ENCODE peak calls at places on chromosomes 16 and 17, in six cellular contexts. F is lower lobe of right lung; G is CD8-positive, alpha-beta memory T cell; E is bronchial epithelial cell; A is endodermal cell; D is ovary. L is an unnamed sample.

GRCh38 chr17:28180449-28180848 is 138.0 kb downstream of the NLK start:
- DNase-seq in E (no peak), D (no peak), G (no peak), F (no peak), A (no peak), L (no peak)

GRCh38 chr16:31474173-31474714 is 2.3 kb downstream of the TGFB1I1 start:
- DNase-seq in D (no peak), G (no peak), A (no peak), E (no peak), F (no peak), L (peak)

GRCh38 chr16:19884021-19884485 is 595 bp downstream of the GPRC5B start:
- DNase-seq in A (peak), E (no peak), D (peak), F (peak), G (peak), L (no peak)

GRCh38 chr16:71681360-71681759 is 43.1 kb downstream of the PHLPP2 start:
- DNase-seq in E (no peak), A (no peak), D (no peak), F (no peak), G (no peak), L (no peak)

GRCh38 chr16:15509051-15509592 is 74.7 kb downstream of the BMERB1 start:
- DNase-seq in A (peak), E (no peak), D (no peak), G (peak), F (no peak), L (no peak)

GRCh38 chr17:44318077-44318892 is 6.3 kb downstream of the SLC25A39 start:
- DNase-seq in D (no peak), G (no peak), E (no peak), F (no peak), A (no peak), L (no peak)

GRCh38 chr17:76542566-76542971 is 2.7 kb downstream of the PRCD start:
- DNase-seq in A (no peak), F (no peak), D (no peak), G (no peak), E (no peak), L (no peak)

GRCh38 chr17:57662644-57663308 is 82.3 kb downstream of the CCDC182 start:
- DNase-seq in D (peak), F (peak), G (no peak), E (peak), A (peak), L (peak)

GRCh38 chr16:68658974-68659360 is 13.9 kb downstream of the CDH3 start:
- DNase-seq in D (no peak), F (no peak), G (no peak), E (no peak), A (no peak), L (no peak)

GRCh38 chr16:11256657-11257130 is 690 bp upstream of the SOCS1 start:
- DNase-seq in A (peak), G (no peak), D (no peak), F (peak), E (no peak), L (no peak)

GRCh38 chr17:41917192-41917591 is 1.6 kb downstream of the ACLY start:
- DNase-seq in E (peak), G (no peak), D (no peak), A (no peak), F (no peak), L (no peak)
- H3K4me3 ChIP-seq in E (peak), G (no peak), D (no peak), A (peak), F (peak), L (peak)

GRCh38 chr16:28822520-28823290 is at the start of gene ATXN2L:
- DNase-seq in D (peak), A (peak), G (peak), E (peak), F (peak), L (peak)

GRCh38 chr16:28823291-28823718 is 506 bp downstream of the ATXN2L start:
- DNase-seq in F (peak), E (no peak), D (no peak), A (no peak), G (no peak), L (no peak)

GRCh38 chr16:28823719-28824547 is 1.1 kb downstream of the ATXN2L start:
- DNase-seq in F (peak), G (peak), E (peak), D (peak), A (peak), L (peak)

GRCh38 chr16:28824548-28824973 is 1.8 kb downstream of the ATXN2L start:
- DNase-seq in D (no peak), E (no peak), G (no peak), A (no peak), F (no peak), L (no peak)

DNA sequence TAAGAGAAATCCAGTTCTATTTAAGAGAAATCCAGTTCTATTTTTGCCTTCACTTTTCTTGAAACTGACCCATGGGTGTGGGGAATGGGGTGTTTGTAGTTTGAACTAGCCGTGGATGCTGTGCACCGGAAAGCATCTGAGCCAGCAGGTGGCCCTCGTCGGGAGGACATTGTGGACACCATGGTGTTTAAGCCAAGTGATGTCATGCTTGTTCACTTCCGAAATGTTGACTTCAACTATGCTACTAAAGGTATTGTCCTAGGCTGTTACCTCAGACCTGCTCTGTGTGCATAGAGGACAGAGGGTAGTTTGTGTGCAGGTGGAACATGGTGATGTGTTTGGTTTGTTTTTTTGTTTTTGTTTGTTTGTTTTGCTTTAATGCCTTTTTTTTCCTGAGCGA is 3.3 kb downstream of the ATXN2L start:
- DNase-seq in G (no peak), A (no peak), F (no peak), E (peak), D (no peak), L (no peak)
- H3K4me3 ChIP-seq in G (no peak), A (peak), F (no peak), E (no peak), D (no peak), L (peak)

DNA sequence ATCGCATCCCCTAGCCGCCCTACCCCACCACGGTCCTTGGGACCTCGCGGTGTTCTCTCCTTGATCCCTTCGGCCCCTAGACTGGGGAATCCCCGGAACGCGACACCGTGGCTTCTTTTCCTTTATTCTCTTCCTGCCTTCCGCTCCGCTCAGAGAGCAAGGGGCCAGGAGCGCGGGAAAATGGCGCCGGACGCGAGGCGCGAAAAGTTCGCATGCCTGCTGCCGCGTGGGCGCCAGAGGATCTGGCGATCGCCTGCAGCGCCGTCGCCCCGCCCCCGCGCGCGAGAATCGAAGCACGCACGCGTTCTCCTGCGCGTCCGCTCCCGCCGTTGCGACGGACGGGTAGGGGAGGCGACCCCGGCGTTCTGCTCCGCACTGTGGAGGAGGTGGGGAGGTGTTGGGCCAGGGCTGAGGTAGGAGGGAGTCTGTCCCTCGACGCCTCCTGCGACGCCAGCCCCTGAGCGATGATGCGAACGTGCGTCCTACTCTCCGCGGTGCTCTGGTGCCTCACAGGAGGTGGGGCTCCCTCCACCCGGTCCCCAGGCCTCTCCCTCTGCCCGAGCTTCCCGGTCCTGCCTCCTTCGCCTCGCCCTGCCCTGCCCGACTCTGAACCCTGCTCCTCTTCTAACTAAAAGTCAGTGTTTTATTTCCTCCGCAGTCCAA is at the start of gene ZPBP2:
- DNase-seq in G (peak), A (peak), E (no peak), D (no peak), F (no peak), L (no peak)
- H3K4me3 ChIP-seq in G (peak), A (no peak), E (no peak), D (no peak), F (peak), L (no peak)

GRCh38 chr16:87464691-87465300 is 28.0 kb downstream of the ZCCHC14 start:
- DNase-seq in D (peak), F (peak), G (no peak), A (no peak), E (peak), L (peak)
- H3K4me3 ChIP-seq in D (peak), F (peak), G (peak), A (no peak), E (no peak), L (peak)

DNA sequence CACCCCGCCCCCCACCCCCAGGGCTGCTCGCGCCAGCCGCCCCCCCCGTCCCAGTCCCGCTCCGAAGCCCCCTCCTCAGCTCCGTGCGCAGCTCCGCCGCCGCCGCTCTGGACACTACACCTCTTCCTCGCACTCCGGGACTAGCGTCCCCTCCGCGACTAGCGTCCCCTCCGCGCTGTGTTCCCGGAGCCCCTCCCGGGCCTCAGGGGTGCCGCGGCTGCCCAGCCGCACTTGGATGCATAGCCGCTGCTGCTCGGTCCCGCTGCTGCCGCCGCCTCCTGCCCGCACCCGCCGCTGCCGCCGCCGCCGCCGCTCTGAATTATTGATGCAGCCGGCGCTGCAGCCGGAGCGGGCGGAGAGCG is at the start of gene CBLN1:
- DNase-seq in D (no peak), F (no peak), A (no peak), G (no peak), E (no peak), L (no peak)
- H3K4me3 ChIP-seq in D (peak), F (peak), A (peak), G (no peak), E (peak), L (no peak)

DNA sequence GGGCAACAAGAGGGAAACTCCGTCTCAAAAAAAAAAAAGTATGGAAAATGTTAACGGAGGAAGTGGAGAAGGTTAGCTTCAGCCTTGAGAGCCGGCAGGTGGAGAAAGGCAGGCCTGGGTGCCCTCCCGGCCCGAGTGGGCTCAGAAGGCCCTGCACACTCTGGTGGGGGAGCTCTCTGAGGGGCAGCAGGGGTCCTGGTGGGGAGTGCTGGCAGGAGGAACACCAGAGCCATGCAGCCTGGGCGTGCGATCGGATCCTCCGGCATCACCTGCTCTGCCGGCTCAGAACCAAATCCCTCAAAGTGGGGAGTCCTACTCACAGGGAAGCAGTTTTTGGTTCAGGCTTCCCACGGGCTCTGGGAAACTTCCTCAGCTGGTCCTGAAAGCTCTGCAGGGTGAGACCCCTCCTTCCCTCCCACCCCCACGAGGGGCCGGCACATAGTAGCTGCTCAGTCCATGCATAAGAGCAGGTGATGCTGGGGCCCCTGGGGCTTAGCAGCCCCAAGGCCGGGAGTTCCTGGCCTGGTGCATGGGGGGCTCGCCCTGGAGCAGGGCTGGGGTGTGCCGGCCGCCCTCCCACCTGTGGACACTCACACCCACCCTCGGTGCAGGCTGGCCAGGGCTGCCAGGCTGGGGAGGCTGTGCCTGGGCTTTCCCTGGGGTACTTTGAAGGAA is 1.2 kb downstream of the FN3K start:
- DNase-seq in E (no peak), F (no peak), D (no peak), G (no peak), A (no peak), L (no peak)
- H3K4me3 ChIP-seq in E (no peak), F (peak), D (peak), G (no peak), A (peak), L (no peak)

DNA sequence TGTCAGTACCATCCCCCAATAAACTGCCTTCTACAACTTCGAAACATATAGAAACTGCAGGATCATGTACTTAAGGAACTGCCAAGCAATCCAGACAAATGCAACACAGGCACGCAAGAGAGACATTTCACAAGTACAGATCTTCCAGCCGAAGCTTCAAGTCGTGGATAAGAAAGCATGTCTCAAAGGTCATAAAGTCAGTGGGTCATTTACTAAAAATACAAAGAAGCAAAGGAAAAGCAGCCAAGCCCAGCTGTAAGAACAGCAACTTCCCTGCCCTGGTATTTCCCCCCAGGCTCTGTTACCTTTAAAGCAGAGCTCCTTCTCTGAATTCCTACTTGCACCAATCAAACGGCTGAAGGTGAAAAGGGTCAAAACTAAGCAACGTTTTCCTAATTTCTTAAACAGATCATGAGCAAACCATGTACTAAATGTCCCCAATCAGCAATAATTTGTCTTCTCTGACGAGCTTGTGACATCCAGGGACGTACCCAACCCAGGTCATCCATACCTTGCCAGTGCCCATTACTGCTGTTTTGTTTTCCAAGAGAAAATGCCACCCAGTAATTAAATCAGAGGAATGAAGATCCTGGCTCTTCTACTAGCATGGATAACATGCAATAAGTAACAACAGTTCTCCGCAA is 1.7 kb downstream of the AKTIP start:
- DNase-seq in A (no peak), E (no peak), F (no peak), D (no peak), G (no peak), L (no peak)
- H3K4me3 ChIP-seq in A (peak), E (peak), F (peak), D (peak), G (peak), L (peak)

GRCh38 chr17:62343764-62344163 is 36.6 kb upstream of the EFCAB3 start:
- DNase-seq in D (no peak), A (no peak), E (no peak), F (no peak), G (no peak), L (no peak)
- H3K4me3 ChIP-seq in D (no peak), A (no peak), E (no peak), F (no peak), G (no peak), L (no peak)

DNA sequence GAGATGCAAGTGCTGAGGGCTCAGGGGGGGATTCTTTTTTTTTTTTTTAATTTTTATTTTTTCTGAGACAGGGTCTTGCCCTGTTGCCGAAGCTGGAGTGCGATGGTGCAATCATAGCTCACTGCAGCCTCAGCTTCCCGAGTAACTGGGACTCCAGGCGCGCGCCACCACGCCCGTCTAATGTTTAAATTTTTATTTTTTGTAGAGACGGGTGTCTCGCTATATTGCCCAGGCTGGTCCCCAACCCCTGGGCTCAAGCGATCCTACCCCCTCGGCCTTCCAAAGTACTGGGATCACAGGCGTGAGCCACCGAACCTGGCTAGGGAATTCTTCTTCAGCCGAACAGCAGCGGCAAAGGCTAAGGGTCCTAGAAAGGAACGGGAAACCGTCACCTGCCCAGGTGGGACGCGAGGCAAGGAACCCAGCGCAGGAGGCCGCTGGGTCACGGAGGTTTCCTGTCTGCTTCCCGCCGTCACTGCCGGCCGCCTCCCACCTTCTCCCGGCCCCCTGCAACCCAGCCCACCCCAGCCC is 13.3 kb upstream of the OR1F1 start:
- DNase-seq in G (no peak), F (peak), E (no peak), D (no peak), A (peak), L (no peak)
- H3K4me3 ChIP-seq in G (no peak), F (no peak), E (peak), D (no peak), A (peak), L (no peak)

L was measured in AG04449.